ENCODE peak calls at places on chromosomes 16 and 17, in eight cellular contexts. H, T, X, Y, V, U, A and Z are unnamed samples.

GRCh38 chr17:73089918-73090317 is 2.6 kb downstream of the SLC39A11 start:
- DNase-seq in Y (no peak), A (no peak), T (no peak), U (no peak), V (no peak), H (no peak), X (no peak), Z (no peak)

GRCh38 chr17:71163121-71163812 is 957.6 kb upstream of the SOX9 start:
- DNase-seq in V (no peak), H (no peak), U (no peak), X (no peak), T (no peak), A (no peak), Y (no peak), Z (no peak)

GRCh38 chr17:27453466-27453865 is 2.8 kb upstream of the KSR1 start:
- DNase-seq in U (no peak), A (no peak), H (no peak), X (no peak), T (no peak), V (no peak), Y (no peak), Z (no peak)

GRCh38 chr17:82031885-82032627 is 578 bp downstream of the RAC3 start:
- DNase-seq in X (peak), U (no peak), V (peak), H (peak), Y (no peak), A (no peak), T (no peak), Z (no peak)

GRCh38 chr16:12436201-12436657 is 367.5 kb downstream of the CPPED1 start:
- DNase-seq in V (no peak), Y (no peak), U (no peak), H (no peak), T (no peak), X (no peak), A (no peak), Z (no peak)

GRCh38 chr17:50871369-50871768 is 5.2 kb upstream of the TOB1 start:
- DNase-seq in X (no peak), Y (no peak), A (no peak), V (no peak), H (no peak), T (no peak), U (no peak), Z (no peak)

GRCh38 chr17:74749262-74750038 is 1.0 kb downstream of the NHERF1 start:
- DNase-seq in X (peak), H (peak), A (no peak), U (no peak), V (no peak), Y (no peak), T (no peak), Z (no peak)

GRCh38 chr17:74011963-74012362 is 191.5 kb upstream of the RPL38 start:
- DNase-seq in T (no peak), Y (no peak), H (no peak), U (no peak), V (no peak), X (no peak), A (no peak), Z (no peak)

GRCh38 chr17:39662551-39663339 is 2.4 kb upstream of the TCAP start:
- DNase-seq in T (no peak), Y (no peak), V (no peak), H (peak), U (no peak), X (no peak), A (no peak), Z (no peak)

GRCh38 chr16:89395150-89396142 is 94.9 kb downstream of the ANKRD11 start:
- DNase-seq in T (peak), H (peak), A (no peak), X (no peak), Y (peak), U (peak), V (peak), Z (no peak)

GRCh38 chr16:70430667-70431536 is 8.0 kb downstream of the ST3GAL2 start:
- DNase-seq in Y (no peak), T (no peak), V (no peak), U (peak), X (peak), A (peak), H (no peak), Z (peak)

GRCh38 chr17:47649972-47650524 is 329 bp downstream of the KPNB1 start:
- DNase-seq in U (no peak), V (peak), X (no peak), A (no peak), H (no peak), Y (peak), T (no peak), Z (no peak)

GRCh38 chr17:47276868-47277267 is 23.2 kb downstream of the ITGB3 start:
- DNase-seq in X (no peak), U (peak), Y (peak), A (no peak), H (peak), T (peak), V (no peak), Z (no peak)

GRCh38 chr16:56779956-56780355 is 50.0 kb downstream of the NUP93 start:
- DNase-seq in A (no peak), X (no peak), V (no peak), Y (no peak), T (no peak), H (no peak), U (no peak), Z (no peak)

GRCh38 chr16:86436466-86437185 is 73.7 kb upstream of the FOXF1 start:
- DNase-seq in A (no peak), Y (no peak), X (no peak), T (no peak), U (no peak), V (no peak), H (no peak), Z (no peak)

GRCh38 chr17:19271751-19272357 is 34.7 kb downstream of the EPN2 start:
- DNase-seq in X (no peak), A (no peak), T (no peak), Y (no peak), U (no peak), V (no peak), H (no peak), Z (no peak)

GRCh38 chr16:55253987-55254386 is 70.0 kb upstream of the IRX6 start:
- DNase-seq in U (no peak), A (no peak), V (no peak), Y (no peak), H (no peak), X (no peak), T (no peak), Z (no peak)

GRCh38 chr17:2087597-2088211 is 32.8 kb downstream of the HIC1 start:
- DNase-seq in X (peak), V (no peak), T (no peak), U (peak), Y (peak), A (peak), H (no peak), Z (peak)

GRCh38 chr17:50076221-50076590 is 18.9 kb upstream of the PDK2 start:
- DNase-seq in T (no peak), H (no peak), V (no peak), X (no peak), U (no peak), A (no peak), Y (no peak), Z (no peak)

GRCh38 chr17:34740516-34740915 is 161.1 kb downstream of the TMEM132E start:
- DNase-seq in H (no peak), T (no peak), A (no peak), X (no peak), U (no peak), Y (no peak), V (no peak), Z (no peak)

GRCh38 chr16:79798416-79799053 is 198.0 kb upstream of the MAF start:
- DNase-seq in T (no peak), A (no peak), X (no peak), U (no peak), Y (no peak), H (no peak), V (no peak), Z (no peak)

GRCh38 chr16:86083382-86084002 is 184.5 kb downstream of the IRF8 start:
- DNase-seq in T (no peak), U (no peak), H (no peak), V (no peak), A (no peak), X (no peak), Y (no peak), Z (no peak)

GRCh38 chr16:90020838-90021382 is 1.7 kb upstream of the DBNDD1 start:
- DNase-seq in A (no peak), V (no peak), H (no peak), Y (peak), T (no peak), U (peak), X (no peak), Z (no peak)

GRCh38 chr17:68718924-68719323 is 117.8 kb upstream of the FAM20A start:
- DNase-seq in V (no peak), T (no peak), Y (no peak), H (no peak), A (no peak), U (no peak), X (no peak), Z (no peak)

GRCh38 chr16:10744370-10745030 is 858 bp downstream of the NUBP1 start:
- DNase-seq in U (no peak), H (peak), V (no peak), A (no peak), X (no peak), T (no peak), Y (no peak), Z (no peak)

GRCh38 chr16:48182979-48183537 is 27.3 kb upstream of the ABCC12 start:
- DNase-seq in Y (no peak), X (no peak), A (no peak), U (no peak), V (no peak), H (no peak), T (no peak), Z (no peak)

GRCh38 chr16:29148867-29149272 is 164.0 kb downstream of the LAT start:
- DNase-seq in Y (no peak), U (no peak), V (no peak), T (no peak), A (no peak), X (peak), H (peak), Z (peak)

GRCh38 chr17:27265333-27265732 is 28.6 kb upstream of the WSB1 start:
- DNase-seq in U (no peak), Y (no peak), X (no peak), V (no peak), A (no peak), H (no peak), T (no peak), Z (no peak)

GRCh38 chr16:49352923-49353322 is 20.7 kb upstream of the C16orf78 start:
- DNase-seq in Y (peak), U (no peak), V (no peak), X (no peak), A (no peak), H (no peak), T (no peak), Z (no peak)

GRCh38 chr16:4011940-4012629 is 104.2 kb downstream of the ADCY9 start:
- DNase-seq in X (no peak), T (no peak), U (no peak), V (no peak), A (no peak), H (no peak), Y (no peak), Z (no peak)

GRCh38 chr16:8310816-8311215 is 279.5 kb downstream of the TMEM114 start:
- DNase-seq in V (no peak), T (no peak), Y (no peak), H (no peak), X (no peak), U (no peak), A (no peak), Z (no peak)

GRCh38 chr17:7548585-7549400 is at the start of gene TNFSF12:
- DNase-seq in V (no peak), H (peak), A (no peak), X (peak), T (no peak), Y (peak), U (peak), Z (no peak)

GRCh38 chr16:28096974-28097373 is 33.5 kb upstream of the GSG1L start:
- DNase-seq in X (no peak), H (no peak), U (no peak), A (no peak), T (no peak), Y (no peak), V (no peak), Z (no peak)

GRCh38 chr17:64275016-64275415 is 12.0 kb upstream of the TEX2 start:
- DNase-seq in T (peak), X (no peak), U (no peak), V (no peak), H (no peak), Y (no peak), A (no peak), Z (no peak)

GRCh38 chr17:29483503-29483902 is 83.3 kb downstream of the ABHD15 start:
- DNase-seq in Y (no peak), H (no peak), V (no peak), U (no peak), X (no peak), A (no peak), T (no peak), Z (no peak)

GRCh38 chr17:12731839-12732238 is 57.5 kb upstream of the ARHGAP44 start:
- DNase-seq in T (no peak), H (no peak), X (no peak), V (no peak), A (no peak), U (peak), Y (no peak), Z (no peak)

GRCh38 chr16:89050868-89051311 is 42.8 kb upstream of the ACSF3 start:
- DNase-seq in A (no peak), H (peak), T (no peak), Y (no peak), X (no peak), U (no peak), V (no peak), Z (peak)

GRCh38 chr16:56354746-56355145 is 70.6 kb downstream of the AMFR start:
- DNase-seq in X (no peak), U (no peak), A (no peak), H (no peak), T (no peak), V (no peak), Y (no peak), Z (peak)

GRCh38 chr16:20331635-20332034 is 4.3 kb upstream of the GP2 start:
- DNase-seq in U (no peak), V (no peak), X (no peak), A (no peak), T (no peak), H (no peak), Y (no peak), Z (no peak)

GRCh38 chr17:43714338-43715149 is 44.0 kb downstream of the SOST start:
- DNase-seq in V (peak), H (no peak), T (peak), A (no peak), Y (peak), U (no peak), X (no peak), Z (no peak)
- TF ChIP-seq CTCF in V (no peak), H (no peak), T (no peak), A (no peak), Y (no peak), U (no peak), X (no peak), Z (no peak)

GRCh38 chr16:71536752-71537499 is 10.7 kb downstream of the CHST4 start:
- DNase-seq in H (no peak), V (no peak), A (no peak), Y (no peak), X (no peak), T (no peak), U (no peak), Z (no peak)

GRCh38 chr16:71542377-71542776 is 16.2 kb downstream of the CHST4 start:
- DNase-seq in H (peak), A (no peak), Y (peak), V (peak), T (peak), X (peak), U (peak), Z (no peak)

GRCh38 chr16:71537643-71538042 is 11.4 kb downstream of the CHST4 start:
- DNase-seq in Y (peak), U (no peak), H (peak), V (peak), X (peak), A (peak), T (peak), Z (no peak)
- TF ChIP-seq CTCF in Y (peak), U (peak), H (peak), V (peak), X (peak), A (peak), T (peak), Z (no peak)

GRCh38 chr16:84735846-84736586 is 36.2 kb downstream of the USP10 start:
- DNase-seq in T (no peak), X (peak), Y (no peak), U (peak), H (peak), A (no peak), V (no peak), Z (no peak)
- TF ChIP-seq CTCF in T (no peak), X (peak), Y (no peak), U (peak), H (no peak), A (no peak), V (no peak), Z (no peak)

GRCh38 chr17:62965649-62966425 is at the start of gene TANC2:
- DNase-seq in V (peak), H (peak), Y (peak), A (peak), T (peak), X (peak), U (peak), Z (peak)
- TF ChIP-seq CTCF in V (no peak), H (no peak), Y (no peak), A (no peak), T (no peak), X (no peak), U (no peak), Z (no peak)

DNA sequence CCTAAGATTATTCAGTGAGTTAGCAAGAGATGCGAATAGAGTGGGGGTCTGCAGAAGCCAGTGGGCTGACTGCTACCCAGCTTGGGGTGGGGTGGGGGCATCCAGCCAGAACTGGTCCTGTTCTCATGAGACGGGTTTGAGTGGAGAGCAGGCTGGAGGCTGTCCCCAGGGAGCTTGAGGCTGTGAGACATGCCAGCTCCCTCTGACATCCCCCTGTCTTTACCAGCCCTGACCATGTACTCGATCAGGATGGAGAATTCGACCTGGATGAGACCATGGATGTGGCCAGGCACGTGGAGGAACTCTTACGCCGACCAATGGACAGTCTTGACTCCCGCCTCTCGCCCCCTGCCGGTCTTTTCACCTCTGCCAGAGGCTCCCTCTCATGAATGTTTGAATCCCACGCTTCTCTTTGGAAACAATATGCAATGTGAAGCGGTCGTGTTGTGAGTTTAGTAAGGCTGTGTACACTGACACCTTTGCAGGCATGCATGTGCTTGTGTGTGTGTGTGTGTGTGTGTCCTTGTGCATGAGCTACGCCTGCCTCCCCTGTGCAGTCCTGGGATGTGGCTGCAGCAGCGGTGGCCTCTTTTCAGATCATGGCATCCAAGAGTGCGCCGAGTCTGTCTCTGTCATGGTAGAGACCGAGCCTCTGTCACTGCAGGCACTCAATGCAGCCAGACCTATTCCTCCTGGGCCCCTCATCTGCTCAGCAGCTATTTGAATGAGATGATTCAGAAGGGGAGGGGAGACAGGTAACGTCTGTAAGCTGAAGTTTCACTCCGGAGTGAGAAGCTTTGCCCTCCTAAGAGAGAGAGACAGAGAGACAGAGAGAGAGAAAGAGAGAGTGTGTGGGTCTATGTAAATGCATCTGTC is 22.2 kb downstream of the STAT5A start:
- DNase-seq in T (no peak), V (no peak), X (no peak), H (no peak), U (no peak), Y (no peak), A (no peak), Z (no peak)
- TF ChIP-seq CTCF in T (no peak), V (no peak), X (no peak), H (no peak), U (no peak), Y (no peak), A (no peak), Z (no peak)

GRCh38 chr16:23491490-23492391 is 18.6 kb downstream of the GGA2 start:
- DNase-seq in V (peak), T (peak), U (no peak), H (no peak), Y (peak), A (no peak), X (no peak), Z (no peak)
- TF ChIP-seq CTCF in V (no peak), T (no peak), U (no peak), H (no peak), Y (no peak), A (no peak), X (no peak), Z (no peak)